ENCODE peak calls at places on chromosome 1, in nine cellular contexts. One of them, this sample, is unnamed.
A peak's percentile ranks its signal among the peaks of the same experiment; 100 is the strongest.

GRCh38 chr1:150813028-150813707 is 5.1 kb upstream of the CTSK start:
- DNase-seq in H54: peak; percentile 40
- DNase-seq in ovary: peak; percentile 42
- DNase-seq in thyroid gland: peak; percentile 52
- DNase-seq in upper lobe of left lung: no peak
- DNase-seq in IMR-90: peak; percentile 77
- DNase-seq in prostate gland: peak; percentile 72
- DNase-seq in endothelial cell of umbilical vein: peak; percentile 83
- DNase-seq in K562: peak; percentile 68
- DNase-seq in this sample: peak; percentile 15

GRCh38 chr1:196877964-196878363 is 9.9 kb upstream of the CFHR4 start:
- DNase-seq in ovary: no peak
- DNase-seq in IMR-90: peak; percentile 12
- DNase-seq in prostate gland: no peak
- DNase-seq in K562: no peak
- DNase-seq in thyroid gland: no peak
- DNase-seq in H54: no peak
- DNase-seq in endothelial cell of umbilical vein: no peak
- DNase-seq in upper lobe of left lung: peak; percentile 84
- DNase-seq in this sample: no peak

GRCh38 chr1:231605389-231606100 is 21.0 kb upstream of the DISC1 start:
- DNase-seq in prostate gland: no peak
- DNase-seq in thyroid gland: no peak
- DNase-seq in IMR-90: no peak
- DNase-seq in H54: no peak
- DNase-seq in upper lobe of left lung: no peak
- DNase-seq in ovary: no peak
- DNase-seq in endothelial cell of umbilical vein: no peak
- DNase-seq in K562: no peak
- DNase-seq in this sample: no peak

GRCh38 chr1:152227310-152227928 is 3.4 kb upstream of the HRNR start:
- DNase-seq in upper lobe of left lung: no peak
- DNase-seq in endothelial cell of umbilical vein: no peak
- DNase-seq in IMR-90: peak; percentile 2
- DNase-seq in prostate gland: no peak
- DNase-seq in thyroid gland: no peak
- DNase-seq in K562: no peak
- DNase-seq in ovary: no peak
- DNase-seq in H54: no peak
- DNase-seq in this sample: no peak

GRCh38 chr1:183291802-183292515 is 105.9 kb downstream of the LAMC2 start:
- DNase-seq in prostate gland: no peak
- DNase-seq in upper lobe of left lung: no peak
- DNase-seq in ovary: no peak
- DNase-seq in H54: no peak
- DNase-seq in IMR-90: peak; percentile 81
- DNase-seq in K562: no peak
- DNase-seq in endothelial cell of umbilical vein: peak; percentile 54
- DNase-seq in thyroid gland: no peak
- DNase-seq in this sample: no peak

GRCh38 chr1:165397945-165398344 is 41.4 kb upstream of the LMX1A start:
- DNase-seq in IMR-90: peak; percentile 44
- DNase-seq in prostate gland: no peak
- DNase-seq in thyroid gland: no peak
- DNase-seq in upper lobe of left lung: no peak
- DNase-seq in endothelial cell of umbilical vein: peak; percentile 87
- DNase-seq in K562: no peak
- DNase-seq in H54: peak; percentile 17
- DNase-seq in ovary: no peak
- DNase-seq in this sample: no peak

GRCh38 chr1:116902718-116903390 is 6.9 kb upstream of the PTGFRN start:
- DNase-seq in K562: no peak
- DNase-seq in upper lobe of left lung: no peak
- DNase-seq in endothelial cell of umbilical vein: no peak
- DNase-seq in H54: no peak
- DNase-seq in IMR-90: no peak
- DNase-seq in prostate gland: no peak
- DNase-seq in thyroid gland: no peak
- DNase-seq in ovary: no peak
- DNase-seq in this sample: no peak

GRCh38 chr1:116365857-116366256 is 7.2 kb upstream of the ATP1A1 start:
- DNase-seq in K562: no peak
- DNase-seq in thyroid gland: no peak
- DNase-seq in upper lobe of left lung: no peak
- DNase-seq in ovary: no peak
- DNase-seq in prostate gland: no peak
- DNase-seq in endothelial cell of umbilical vein: no peak
- DNase-seq in IMR-90: no peak
- DNase-seq in H54: no peak
- DNase-seq in this sample: no peak

GRCh38 chr1:241846862-241847539 is 1.0 kb upstream of the EXO1 start:
- DNase-seq in H54: no peak
- DNase-seq in K562: peak; percentile 57
- DNase-seq in ovary: no peak
- DNase-seq in prostate gland: no peak
- DNase-seq in endothelial cell of umbilical vein: no peak
- DNase-seq in thyroid gland: no peak
- DNase-seq in IMR-90: no peak
- DNase-seq in upper lobe of left lung: no peak
- DNase-seq in this sample: no peak

GRCh38 chr1:241847540-241847795 is 536 bp upstream of the EXO1 start:
- DNase-seq in upper lobe of left lung: no peak
- DNase-seq in IMR-90: no peak
- DNase-seq in thyroid gland: no peak
- DNase-seq in ovary: no peak
- DNase-seq in prostate gland: no peak
- DNase-seq in K562: no peak
- DNase-seq in endothelial cell of umbilical vein: no peak
- DNase-seq in H54: no peak
- DNase-seq in this sample: no peak

GRCh38 chr1:241848680-241849344 is 808 bp downstream of the EXO1 start:
- DNase-seq in ovary: no peak
- DNase-seq in endothelial cell of umbilical vein: no peak
- DNase-seq in upper lobe of left lung: no peak
- DNase-seq in H54: no peak
- DNase-seq in thyroid gland: no peak
- DNase-seq in prostate gland: no peak
- DNase-seq in IMR-90: no peak
- DNase-seq in K562: peak; percentile 24
- DNase-seq in this sample: no peak

GRCh38 chr1:241849345-241849695 is 1.3 kb downstream of the EXO1 start:
- DNase-seq in ovary: no peak
- DNase-seq in K562: no peak
- DNase-seq in endothelial cell of umbilical vein: no peak
- DNase-seq in H54: no peak
- DNase-seq in thyroid gland: no peak
- DNase-seq in prostate gland: no peak
- DNase-seq in IMR-90: no peak
- DNase-seq in upper lobe of left lung: no peak
- DNase-seq in this sample: no peak

DNA sequence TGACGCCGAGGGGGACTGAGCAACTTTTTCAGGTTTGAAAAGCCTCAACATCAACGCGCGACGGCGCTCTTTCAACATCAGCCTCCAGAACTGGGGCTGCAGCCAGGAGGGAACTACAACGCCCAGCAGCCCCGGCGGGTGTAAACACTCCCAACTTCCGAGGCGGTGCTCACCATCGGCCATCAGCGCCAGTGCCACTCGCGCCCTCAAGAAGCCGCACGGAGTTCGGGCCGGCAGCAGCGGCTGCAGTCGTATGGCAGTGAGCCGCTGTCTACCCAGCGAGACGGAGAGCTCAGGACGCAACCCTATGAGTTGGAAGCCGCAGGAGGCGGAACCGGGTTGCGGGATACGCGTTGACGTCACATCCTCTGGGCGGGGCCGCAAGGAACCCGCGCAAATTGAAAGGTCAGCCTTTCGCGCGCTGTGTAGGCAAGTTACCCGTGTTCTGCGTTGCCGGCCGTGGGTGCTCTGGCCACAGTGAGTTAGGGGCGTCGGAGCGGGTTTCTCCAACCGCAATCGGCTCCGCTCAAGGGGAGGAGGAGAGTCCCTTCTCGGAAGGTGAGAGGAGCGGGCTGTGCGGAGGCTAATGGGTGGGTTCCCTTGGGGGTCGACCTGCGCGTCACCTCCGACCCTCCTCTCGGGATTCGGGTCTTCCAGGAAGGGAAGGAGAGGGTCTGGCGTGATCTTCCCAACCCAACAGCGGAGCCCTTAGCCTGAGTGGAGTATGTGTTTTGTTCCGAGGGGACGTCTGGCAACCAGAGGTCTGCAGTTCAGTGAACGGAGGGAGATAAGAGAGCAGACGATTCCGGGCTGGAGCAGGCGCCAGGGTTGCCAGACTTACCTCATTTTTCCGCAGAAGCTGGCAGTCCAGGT is at the start of gene EXO1:
- DNase-seq in K562: peak; percentile 96
- DNase-seq in IMR-90: peak; percentile 92
- DNase-seq in upper lobe of left lung: peak; percentile 94
- DNase-seq in prostate gland: peak; percentile 79
- DNase-seq in ovary: peak; percentile 77
- DNase-seq in endothelial cell of umbilical vein: peak; percentile 94
- DNase-seq in H54: peak; percentile 82
- DNase-seq in thyroid gland: peak; percentile 83
- DNase-seq in this sample: peak; percentile 86
- TF ChIP-seq POLR2A in K562: peak; percentile 97
- TF ChIP-seq POLR2A in IMR-90: peak; percentile 77
- TF ChIP-seq POLR2A in upper lobe of left lung: no peak
- TF ChIP-seq POLR2A in prostate gland: no peak
- TF ChIP-seq POLR2A in ovary: no peak
- TF ChIP-seq POLR2A in endothelial cell of umbilical vein: peak; percentile 58
- TF ChIP-seq POLR2A in H54: peak; percentile 80
- TF ChIP-seq POLR2A in thyroid gland: peak; percentile 44
- TF ChIP-seq POLR2A in this sample: peak; percentile 82

GRCh38 chr1:16074217-16074616 is 766 bp upstream of the FAM131C start:
- DNase-seq in H54: no peak
- DNase-seq in upper lobe of left lung: no peak
- DNase-seq in thyroid gland: no peak
- DNase-seq in IMR-90: no peak
- DNase-seq in K562: no peak
- DNase-seq in ovary: no peak
- DNase-seq in endothelial cell of umbilical vein: no peak
- DNase-seq in prostate gland: no peak
- DNase-seq in this sample: no peak

GRCh38 chr1:16073490-16074104 is at the start of gene FAM131C:
- DNase-seq in endothelial cell of umbilical vein: no peak
- DNase-seq in thyroid gland: peak; percentile 60
- DNase-seq in K562: peak; percentile 80
- DNase-seq in H54: peak; percentile 40
- DNase-seq in prostate gland: no peak
- DNase-seq in upper lobe of left lung: peak; percentile 91
- DNase-seq in ovary: no peak
- DNase-seq in IMR-90: no peak
- DNase-seq in this sample: peak; percentile 77

GRCh38 chr1:16072095-16072494 is 1.4 kb downstream of the FAM131C start:
- DNase-seq in thyroid gland: no peak
- DNase-seq in upper lobe of left lung: peak; percentile 3
- DNase-seq in endothelial cell of umbilical vein: no peak
- DNase-seq in H54: no peak
- DNase-seq in prostate gland: no peak
- DNase-seq in ovary: no peak
- DNase-seq in IMR-90: no peak
- DNase-seq in K562: no peak
- DNase-seq in this sample: no peak

GRCh38 chr1:16071614-16072013 is 1.8 kb downstream of the FAM131C start:
- DNase-seq in H54: no peak
- DNase-seq in IMR-90: no peak
- DNase-seq in thyroid gland: no peak
- DNase-seq in endothelial cell of umbilical vein: no peak
- DNase-seq in prostate gland: no peak
- DNase-seq in K562: no peak
- DNase-seq in upper lobe of left lung: peak; percentile 29
- DNase-seq in ovary: no peak
- DNase-seq in this sample: no peak

DNA sequence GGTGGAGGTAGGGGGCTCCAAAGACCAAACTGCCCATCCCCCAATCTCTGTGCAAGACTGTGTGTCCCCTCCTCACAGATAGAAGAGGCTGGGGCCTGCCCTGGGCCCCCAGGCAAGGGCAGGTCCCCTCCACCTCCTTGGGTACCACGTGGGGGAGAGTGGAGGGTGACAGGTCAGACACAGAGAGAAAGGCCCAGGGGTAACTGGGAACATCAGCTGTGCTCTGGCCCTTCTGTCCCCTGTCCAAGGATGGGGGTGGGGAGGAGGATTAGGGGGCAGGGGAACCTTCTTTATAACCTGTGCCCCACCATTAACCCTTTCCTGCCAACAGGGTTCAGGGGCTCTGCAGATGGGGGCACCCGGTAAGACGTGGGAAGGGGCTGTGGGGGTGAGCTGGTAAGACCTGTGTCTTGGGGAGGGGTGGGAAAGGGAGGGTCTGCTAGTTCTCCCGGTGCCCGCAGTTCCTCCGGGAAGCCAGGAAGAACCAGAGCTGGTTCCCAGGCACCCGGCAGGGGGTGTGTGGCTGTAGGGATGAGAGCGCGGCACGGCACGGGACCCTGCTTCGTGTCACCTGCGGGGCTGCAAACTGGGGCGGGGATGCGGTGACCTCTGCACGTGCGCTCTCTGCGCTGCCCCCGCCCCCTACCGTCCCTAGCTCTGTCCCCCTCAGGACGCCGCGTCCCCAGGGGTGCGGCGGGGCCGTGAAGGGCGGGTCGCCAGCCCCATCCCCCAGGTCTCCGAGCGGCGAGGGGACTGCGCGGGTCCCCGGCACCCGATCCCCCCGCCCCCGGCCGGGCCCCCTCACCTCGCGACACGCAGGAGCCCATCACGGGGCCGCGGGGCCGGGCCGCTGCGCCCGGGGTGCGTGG is 601 bp downstream of the FAM131C start:
- DNase-seq in upper lobe of left lung: no peak
- DNase-seq in thyroid gland: peak; percentile 33
- DNase-seq in K562: no peak
- DNase-seq in prostate gland: no peak
- DNase-seq in endothelial cell of umbilical vein: no peak
- DNase-seq in IMR-90: no peak
- DNase-seq in ovary: no peak
- DNase-seq in H54: no peak
- DNase-seq in this sample: no peak
- TF ChIP-seq POLR2A in upper lobe of left lung: no peak
- TF ChIP-seq POLR2A in thyroid gland: no peak
- TF ChIP-seq POLR2A in K562: no peak
- TF ChIP-seq POLR2A in prostate gland: no peak
- TF ChIP-seq POLR2A in endothelial cell of umbilical vein: no peak
- TF ChIP-seq POLR2A in IMR-90: no peak
- TF ChIP-seq POLR2A in ovary: no peak
- TF ChIP-seq POLR2A in H54: no peak
- TF ChIP-seq POLR2A in this sample: no peak

GRCh38 chr1:109739738-109740614 is 862 bp downstream of the GSTM3 start:
- DNase-seq in IMR-90: peak; percentile 55
- DNase-seq in endothelial cell of umbilical vein: peak; percentile 81
- DNase-seq in K562: peak; percentile 73
- DNase-seq in ovary: peak; percentile 86
- DNase-seq in upper lobe of left lung: peak; percentile 95
- DNase-seq in prostate gland: peak; percentile 75
- DNase-seq in thyroid gland: peak; percentile 75
- DNase-seq in H54: peak; percentile 77
- DNase-seq in this sample: peak; percentile 59
- TF ChIP-seq POLR2A in IMR-90: peak; percentile 90
- TF ChIP-seq POLR2A in endothelial cell of umbilical vein: peak; percentile 67
- TF ChIP-seq POLR2A in K562: peak; percentile 31
- TF ChIP-seq POLR2A in ovary: peak; percentile 99
- TF ChIP-seq POLR2A in upper lobe of left lung: no peak
- TF ChIP-seq POLR2A in prostate gland: peak; percentile 78
- TF ChIP-seq POLR2A in thyroid gland: peak; percentile 88
- TF ChIP-seq POLR2A in H54: peak; percentile 95
- TF ChIP-seq POLR2A in this sample: no peak

GRCh38 chr1:184622136-184622823 is 132.4 kb downstream of the EDEM3 start:
- DNase-seq in endothelial cell of umbilical vein: peak; percentile 53
- DNase-seq in upper lobe of left lung: no peak
- DNase-seq in ovary: peak; percentile 88
- DNase-seq in thyroid gland: peak; percentile 48
- DNase-seq in K562: no peak
- DNase-seq in H54: peak; percentile 53
- DNase-seq in prostate gland: peak; percentile 95
- DNase-seq in IMR-90: peak; percentile 90
- DNase-seq in this sample: no peak
- TF ChIP-seq POLR2A in endothelial cell of umbilical vein: no peak
- TF ChIP-seq POLR2A in upper lobe of left lung: no peak
- TF ChIP-seq POLR2A in ovary: no peak
- TF ChIP-seq POLR2A in thyroid gland: no peak
- TF ChIP-seq POLR2A in K562: no peak
- TF ChIP-seq POLR2A in H54: no peak
- TF ChIP-seq POLR2A in prostate gland: peak; percentile 24
- TF ChIP-seq POLR2A in IMR-90: no peak
- TF ChIP-seq POLR2A in this sample: no peak

This sample was measured in GM12892.